ENCODE peak calls at places on chromosomes 5 and 9, in five cellular contexts. P is spleen, T is neural progenitor cell, M is choroid plexus epithelial cell, V is fibroblast of mammary gland. K is an unnamed sample.
A peak's percentile ranks its signal among the peaks of the same experiment; 100 is the strongest.

GRCh38 chr9:121598167-121599000 is 53.0 kb upstream of the DAB2IP start:
- DNase-seq in P (no peak), T (peak; percentile 98), V (peak; percentile 50), M (peak; percentile 80), K (peak; percentile 76)

GRCh38 chr9:81318571-81318970 is 370.8 kb downstream of the TLE1 start:
- DNase-seq in P (no peak), V (peak; percentile 52), T (no peak), M (peak; percentile 61), K (no peak)

GRCh38 chr5:1637639-1638481 is 114.1 kb upstream of the LPCAT1 start:
- DNase-seq in M (no peak), P (peak; percentile 67), V (no peak), T (no peak), K (no peak)

GRCh38 chr9:101465330-101465915 is 29.8 kb upstream of the ALDOB start:
- DNase-seq in T (peak; percentile 60), M (peak; percentile 82), V (peak; percentile 80), P (no peak), K (no peak)

GRCh38 chr9:14062449-14063187 is 251.3 kb downstream of the NFIB start:
- DNase-seq in T (no peak), V (peak; percentile 86), M (peak; percentile 38), P (no peak), K (no peak)

GRCh38 chr9:138103111-138103823 is 225.7 kb downstream of the CACNA1B start:
- DNase-seq in M (no peak), P (peak; percentile 29), T (peak; percentile 65), V (no peak), K (no peak)

GRCh38 chr5:150340614-150341265 is 16.8 kb upstream of the TCOF1 start:
- DNase-seq in T (no peak), V (no peak), M (no peak), P (no peak), K (no peak)

GRCh38 chr5:101306391-101307137 is 403.5 kb upstream of the ST8SIA4 start:
- DNase-seq in V (peak; percentile 6), P (no peak), M (no peak), T (no peak), K (no peak)

GRCh38 chr9:117092582-117092981 is 322.3 kb downstream of the ASTN2 start:
- DNase-seq in M (peak; percentile 39), V (peak; percentile 28), T (no peak), P (no peak), K (no peak)

GRCh38 chr9:115649991-115650472 is 503.6 kb upstream of the PAPPA start:
- DNase-seq in P (no peak), V (peak; percentile 97), M (peak; percentile 100), T (no peak), K (no peak)

GRCh38 chr5:40416588-40416987 is 263.1 kb upstream of the PTGER4 start:
- DNase-seq in T (no peak), M (no peak), P (no peak), V (no peak), K (no peak)

GRCh38 chr5:136030956-136031611 is 2.3 kb downstream of the TGFBI start:
- DNase-seq in M (no peak), V (no peak), P (peak; percentile 61), T (peak; percentile 39), K (no peak)

GRCh38 chr9:87148391-87149237 is 201.3 kb upstream of the GAS1 start:
- DNase-seq in V (peak; percentile 69), M (peak; percentile 77), P (peak; percentile 77), T (peak; percentile 73), K (peak; percentile 74)

GRCh38 chr5:6745706-6746217 is 32.5 kb downstream of the TENT4A start:
- DNase-seq in T (peak; percentile 43), P (peak; percentile 32), M (peak; percentile 86), V (peak; percentile 79), K (no peak)

GRCh38 chr9:131520448-131520847 is 10.6 kb downstream of the UCK1 start:
- DNase-seq in T (no peak), M (no peak), V (no peak), P (no peak), K (no peak)

GRCh38 chr5:74332654-74333053 is 307.9 kb downstream of the ENC1 start:
- DNase-seq in T (no peak), P (no peak), M (no peak), V (no peak), K (no peak)

GRCh38 chr5:159003045-159004030 is 96.4 kb downstream of the EBF1 start:
- DNase-seq in T (no peak), P (no peak), V (peak; percentile 89), M (peak; percentile 69), K (no peak)

GRCh38 chr5:172633403-172633970 is 7.6 kb upstream of the NEURL1B start:
- DNase-seq in V (no peak), T (no peak), M (no peak), P (no peak), K (no peak)

GRCh38 chr5:158431369-158432029 is 572.6 kb upstream of the CLINT1 start:
- DNase-seq in V (peak; percentile 82), T (no peak), M (peak; percentile 77), P (no peak), K (no peak)

GRCh38 chr5:147160923-147161663 is 73.7 kb upstream of the STK32A start:
- DNase-seq in P (no peak), V (peak; percentile 28), M (no peak), T (no peak), K (no peak)

GRCh38 chr9:97905228-97905627 is 17.1 kb downstream of the TRMO start:
- DNase-seq in V (no peak), T (no peak), P (no peak), M (no peak), K (no peak)

GRCh38 chr5:152271420-152271819 is 133.7 kb downstream of the NMUR2 start:
- DNase-seq in T (peak; percentile 59), P (no peak), M (peak; percentile 16), V (peak; percentile 0), K (peak; percentile 24)

GRCh38 chr9:74078647-74079046 is 418.5 kb upstream of the RORB start:
- DNase-seq in P (no peak), V (peak; percentile 58), M (peak; percentile 89), T (no peak), K (no peak)

GRCh38 chr5:99675974-99676373 is 747.2 kb upstream of the CHD1 start:
- DNase-seq in M (no peak), T (no peak), V (no peak), P (no peak), K (no peak)

GRCh38 chr5:5675511-5675910 is 253.0 kb downstream of the ICE1 start:
- DNase-seq in P (no peak), M (no peak), T (no peak), V (no peak), K (no peak)

GRCh38 chr9:14993891-14994554 is 83.8 kb upstream of the FREM1 start:
- DNase-seq in P (no peak), M (no peak), V (no peak), T (no peak), K (no peak)

DNA sequence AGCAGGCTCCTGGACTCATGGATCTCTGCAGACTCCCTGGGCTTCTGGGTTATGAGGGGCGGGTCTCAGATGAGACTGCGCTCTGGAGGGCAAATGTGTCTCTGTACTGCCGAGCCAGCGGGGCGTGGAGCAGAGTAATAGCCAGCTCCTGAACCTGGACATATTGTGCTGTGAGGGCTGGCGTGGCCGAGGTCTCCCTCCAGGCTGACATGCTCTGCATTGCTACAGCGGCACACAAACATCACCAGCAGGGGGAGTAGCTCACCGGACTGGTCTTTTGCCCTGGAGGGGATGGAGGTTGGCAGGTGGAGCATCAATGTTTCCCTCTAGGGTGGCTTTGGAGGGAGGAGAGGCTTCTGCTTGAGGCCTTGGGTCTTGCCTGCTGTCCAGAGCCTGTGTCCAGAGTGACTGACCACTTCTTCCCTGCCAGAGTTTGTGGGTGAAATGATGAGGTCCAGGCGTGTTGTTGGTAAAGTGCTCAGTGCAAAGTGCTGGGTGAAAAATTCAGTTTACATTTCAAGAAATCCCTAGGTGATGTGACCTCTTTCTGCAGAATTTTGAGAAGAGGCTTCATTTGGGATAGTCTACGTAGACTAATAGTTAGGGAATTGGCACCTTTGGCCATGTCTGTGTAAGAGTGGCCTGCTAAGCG is 10.9 kb upstream of the GADD45G start:
- DNase-seq in T (peak; percentile 81), V (peak; percentile 30), P (peak; percentile 82), M (peak; percentile 69), K (peak; percentile 79)
- TF ChIP-seq CTCF in T (peak; percentile 78), V (peak; percentile 68), P (peak; percentile 48), M (peak; percentile 83), K (peak; percentile 74)

GRCh38 chr5:7813007-7813406 is 37.9 kb downstream of the CFAP90 start:
- DNase-seq in V (no peak), T (no peak), P (no peak), M (no peak), K (no peak)

GRCh38 chr5:7813576-7813975 is 37.4 kb downstream of the CFAP90 start:
- DNase-seq in P (no peak), V (no peak), M (no peak), T (no peak), K (no peak)

GRCh38 chr5:7815757-7816534 is 35.0 kb downstream of the CFAP90 start:
- DNase-seq in P (peak; percentile 90), V (peak; percentile 40), T (peak; percentile 92), M (peak; percentile 81), K (peak; percentile 95)

GRCh38 chr5:7814816-7815215 is 36.1 kb downstream of the CFAP90 start:
- DNase-seq in P (no peak), V (no peak), T (no peak), M (no peak), K (no peak)

GRCh38 chr5:7816535-7816901 is 34.4 kb downstream of the CFAP90 start:
- DNase-seq in P (no peak), M (no peak), V (no peak), T (peak; percentile 79), K (no peak)
- TF ChIP-seq CTCF in P (no peak), M (no peak), V (no peak), T (no peak), K (no peak)

GRCh38 chr5:45696206-45696836 is at the start of gene HCN1:
- DNase-seq in V (peak; percentile 61), T (peak; percentile 94), P (peak; percentile 82), M (peak; percentile 78), K (peak; percentile 81)
- TF ChIP-seq CTCF in V (peak; percentile 58), T (peak; percentile 81), P (peak; percentile 35), M (peak; percentile 79), K (peak; percentile 41)

DNA sequence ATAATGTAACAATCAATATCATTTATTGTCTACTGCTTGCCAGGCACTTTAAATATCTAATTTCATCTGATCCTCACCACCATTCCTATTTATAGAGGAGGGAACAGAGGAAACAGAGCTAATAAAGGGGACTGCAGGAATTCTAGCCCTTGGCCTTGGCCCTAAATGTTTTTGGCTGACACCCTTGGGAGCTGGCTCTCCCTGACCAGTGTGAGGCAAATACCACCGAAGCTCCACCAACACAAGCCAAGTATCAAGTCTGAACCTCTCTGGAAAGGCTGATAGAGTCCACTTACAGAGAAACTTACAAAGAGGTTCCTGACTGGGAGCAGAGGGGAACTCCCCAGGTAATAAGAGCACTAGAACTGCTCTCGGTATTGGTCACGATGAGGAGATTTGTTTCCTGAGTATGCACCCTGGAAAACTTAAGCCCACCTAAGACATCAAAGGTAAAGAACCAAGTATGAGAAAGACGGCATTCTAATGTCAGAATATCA is 243.1 kb upstream of the PANK3 start:
- DNase-seq in M (no peak), V (no peak), P (no peak), T (no peak), K (no peak)
- TF ChIP-seq CTCF in M (no peak), V (no peak), P (no peak), T (no peak), K (no peak)

DNA sequence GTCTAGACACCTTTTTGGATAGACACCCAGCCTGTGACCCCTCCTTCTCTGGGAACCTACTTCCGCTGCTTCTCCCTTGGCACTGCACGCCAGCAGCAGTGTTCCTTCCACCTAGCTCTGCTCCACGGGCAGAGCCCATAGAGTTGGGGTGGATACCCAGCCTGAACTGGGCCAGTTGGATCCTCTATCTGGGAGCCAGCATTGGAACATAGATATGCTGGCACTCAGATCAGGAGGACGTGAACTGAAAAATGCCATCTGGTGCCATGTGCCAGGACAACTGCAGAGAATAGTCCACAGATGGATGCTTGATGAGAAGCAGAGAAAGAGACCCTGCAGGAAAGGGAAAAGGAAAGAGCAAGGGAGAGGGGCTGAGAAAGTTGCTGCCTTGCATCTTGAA is 39.3 kb downstream of the ANGPTL2 start:
- DNase-seq in M (no peak), T (no peak), V (no peak), P (no peak), K (no peak)
- TF ChIP-seq CTCF in M (no peak), T (no peak), V (no peak), P (no peak), K (no peak)

K was measured in endothelial cell.